ENCODE peak calls at places on chromosomes 4 and X, in nine cellular contexts. T is suprapubic skin; A is right lobe of liver; L is esophagus squamous epithelium; D is CD4-positive, CD25-positive, alpha-beta regulatory T cell; V is stomach; F is CD4-positive, alpha-beta memory T cell; K is right cardiac atrium; Q is body of pancreas. J is an unnamed sample. For H3K4me1, the result is how much of the 10 kb centered on the place peaks cover.

GRCh38 chr4:6222761-6223292 is 22.5 kb upstream of the JAKMIP1 start:
- DNase-seq in D (no peak), Q (peak), T (no peak), A (peak), L (no peak), K (no peak), F (no peak), V (peak), J (no peak)

GRCh38 chr4:125323547-125324100 is 8.9 kb downstream of the FAT4 start:
- DNase-seq in K (no peak), V (no peak), F (no peak), T (no peak), D (no peak), L (no peak), A (no peak), Q (no peak), J (no peak)

GRCh38 chr4:8703857-8704495 is 111.4 kb downstream of the CPZ start:
- DNase-seq in K (no peak), A (peak), F (no peak), V (peak), T (peak), L (no peak), Q (no peak), D (no peak), J (no peak)

GRCh38 chr4:170949084-170949483 is 859.3 kb upstream of the AADAT start:
- DNase-seq in L (no peak), A (no peak), Q (no peak), K (no peak), F (no peak), D (no peak), T (no peak), V (no peak), J (no peak)

GRCh38 chrX:39982927-39983326 is 114.8 kb downstream of the BCOR start:
- DNase-seq in D (no peak), F (no peak), T (no peak), K (no peak), Q (peak), A (no peak), L (no peak), V (no peak), J (no peak)

GRCh38 chrX:132648870-132649269 is 160.0 kb upstream of the MBNL3 start:
- DNase-seq in F (no peak), T (no peak), Q (no peak), K (no peak), D (no peak), A (no peak), L (no peak), V (no peak), J (no peak)

GRCh38 chr4:94415448-94415847 is 36.3 kb upstream of the PDLIM5 start:
- DNase-seq in V (no peak), K (no peak), T (no peak), D (no peak), L (no peak), F (no peak), Q (no peak), A (no peak), J (no peak)

GRCh38 chr4:99848576-99848975 is 31.9 kb downstream of the DAPP1 start:
- DNase-seq in L (no peak), V (no peak), F (no peak), K (no peak), Q (no peak), T (no peak), D (no peak), A (no peak), J (no peak)

GRCh38 chr4:142614621-142615323 is 231.3 kb downstream of the INPP4B start:
- DNase-seq in T (no peak), Q (no peak), D (no peak), K (no peak), V (no peak), F (no peak), L (no peak), A (no peak), J (no peak)

GRCh38 chrX:10429908-10430307 is 190.5 kb downstream of the MID1 start:
- DNase-seq in Q (no peak), A (no peak), F (no peak), L (no peak), T (no peak), K (peak), D (no peak), V (no peak), J (no peak)

GRCh38 chr4:152265149-152265621 is 270.7 kb downstream of the FBXW7 start:
- DNase-seq in T (no peak), Q (no peak), L (no peak), K (no peak), V (peak), D (no peak), A (no peak), F (no peak), J (no peak)

GRCh38 chr4:17561195-17561909 is 15.6 kb upstream of the LAP3 start:
- DNase-seq in L (no peak), D (no peak), Q (no peak), V (no peak), A (no peak), T (no peak), F (no peak), K (no peak), J (no peak)

GRCh38 chrX:16436348-16437188 is 213.4 kb upstream of the S100G start:
- DNase-seq in Q (peak), T (peak), K (peak), F (peak), L (no peak), D (peak), V (peak), A (peak), J (peak)

GRCh38 chrX:104195489-104196084 is 29.3 kb downstream of the FAM199X start:
- DNase-seq in T (no peak), K (no peak), F (peak), A (no peak), L (no peak), Q (no peak), D (no peak), V (no peak), J (peak)

GRCh38 chrX:103503853-103504207 is 15.5 kb downstream of the RAB40A start:
- DNase-seq in T (no peak), A (no peak), L (no peak), Q (no peak), F (no peak), K (no peak), V (no peak), D (no peak), J (no peak)

GRCh38 chrX:108614616-108615015 is 121.7 kb downstream of the IRS4 start:
- DNase-seq in D (no peak), A (no peak), Q (no peak), V (no peak), K (no peak), L (no peak), T (no peak), F (no peak), J (no peak)

GRCh38 chr4:139535852-139536234 is 20.2 kb downstream of the SETD7 start:
- DNase-seq in Q (peak), V (no peak), K (no peak), L (no peak), D (no peak), T (no peak), A (no peak), F (no peak), J (no peak)

GRCh38 chr4:104493071-104493831 is 1.4 kb downstream of the CXXC4 start:
- DNase-seq in T (no peak), D (no peak), L (no peak), K (no peak), V (no peak), A (no peak), Q (no peak), F (no peak), J (no peak)

GRCh38 chr4:56871357-56871993 is 36.2 kb upstream of the REST start:
- DNase-seq in K (no peak), V (no peak), D (no peak), Q (no peak), L (no peak), T (no peak), A (no peak), F (no peak), J (no peak)

GRCh38 chrX:153829799-153830631 is at the start of gene PDZD4:
- DNase-seq in A (no peak), Q (no peak), L (no peak), T (no peak), K (no peak), V (no peak), F (no peak), D (no peak), J (no peak)

GRCh38 chr4:157170321-157170720 is 50.2 kb upstream of the GRIA2 start:
- DNase-seq in L (no peak), T (no peak), K (no peak), A (no peak), F (no peak), V (no peak), Q (no peak), D (no peak), J (no peak)

GRCh38 chr4:1458581-1458980 is 52.3 kb upstream of the NKX1-1 start:
- DNase-seq in A (no peak), L (no peak), T (peak), K (peak), D (no peak), V (no peak), F (no peak), Q (no peak), J (no peak)

GRCh38 chr4:121397941-121398601 is 17.3 kb upstream of the QRFPR start:
- DNase-seq in V (no peak), T (no peak), D (no peak), L (no peak), K (no peak), F (no peak), A (no peak), Q (peak), J (no peak)

GRCh38 chrX:88612870-88613329 is 134.1 kb upstream of the CPXCR1 start:
- DNase-seq in T (no peak), F (no peak), K (no peak), V (no peak), L (no peak), Q (no peak), D (no peak), A (no peak), J (no peak)

GRCh38 chr4:83112239-83112638 is 2.3 kb downstream of the PLAC8 start:
- DNase-seq in F (peak), D (no peak), T (no peak), K (no peak), Q (no peak), A (no peak), L (no peak), V (no peak), J (peak)

GRCh38 chr4:115664285-115664684 is 550.9 kb upstream of the NDST4 start:
- DNase-seq in L (no peak), Q (no peak), F (no peak), K (no peak), T (no peak), A (no peak), V (no peak), D (no peak), J (no peak)

GRCh38 chr4:8844976-8845690 is 26.5 kb downstream of the HMX1 start:
- DNase-seq in K (no peak), L (no peak), D (no peak), T (peak), F (no peak), A (peak), V (no peak), Q (peak), J (no peak)

GRCh38 chr4:19961092-19961491 is 290.6 kb upstream of the SLIT2 start:
- DNase-seq in F (no peak), T (no peak), D (no peak), L (no peak), A (no peak), Q (no peak), K (no peak), V (no peak), J (no peak)

GRCh38 chrX:136191171-136191570 is 43.8 kb downstream of the FHL1 start:
- DNase-seq in D (no peak), F (no peak), T (no peak), A (peak), L (no peak), K (no peak), Q (no peak), V (no peak), J (no peak)

GRCh38 chrX:136190038-136190437 is 42.7 kb downstream of the FHL1 start:
- DNase-seq in L (no peak), F (no peak), D (no peak), A (no peak), Q (no peak), K (no peak), T (no peak), V (no peak), J (no peak)

GRCh38 chrX:136192839-136193414 is 45.6 kb downstream of the FHL1 start:
- DNase-seq in K (no peak), V (no peak), A (no peak), F (no peak), Q (no peak), L (no peak), T (no peak), D (no peak), J (no peak)

GRCh38 chrX:136193771-136194170 is 46.4 kb downstream of the FHL1 start:
- DNase-seq in L (no peak), T (no peak), V (no peak), D (no peak), A (no peak), Q (no peak), K (no peak), F (no peak), J (no peak)

GRCh38 chrX:136192135-136192534 is 44.8 kb downstream of the FHL1 start:
- DNase-seq in V (no peak), K (no peak), Q (no peak), A (no peak), T (no peak), F (no peak), D (no peak), L (no peak), J (no peak)
- H3K4me1 ChIP-seq in V (under half), K (under half), Q (under half), A (under half), T (under half), F (under half), D (under half), L (under half), J (under half)

GRCh38 chr4:7295917-7296660 is 103.8 kb downstream of the SORCS2 start:
- DNase-seq in T (no peak), K (peak), A (peak), L (no peak), F (no peak), Q (peak), D (no peak), V (no peak), J (no peak)
- H3K27ac ChIP-seq in T (no peak), K (no peak), A (no peak), L (no peak), F (no peak), Q (no peak), D (no peak), V (no peak), J (no peak)

GRCh38 chrX:44338361-44338760 is 5.1 kb downstream of the EFHC2 start:
- DNase-seq in V (no peak), D (no peak), T (no peak), K (no peak), Q (no peak), F (no peak), A (no peak), L (no peak), J (no peak)

GRCh38 chrX:44342866-44343265 is 606 bp downstream of the EFHC2 start:
- DNase-seq in K (no peak), F (no peak), A (no peak), V (no peak), T (no peak), Q (no peak), L (no peak), D (no peak), J (no peak)

GRCh38 chrX:44344687-44345086 is 1.2 kb upstream of the EFHC2 start:
- DNase-seq in Q (no peak), T (no peak), K (no peak), V (no peak), D (no peak), A (no peak), L (no peak), F (peak), J (peak)

GRCh38 chrX:44343412-44343942 is at the start of gene EFHC2:
- DNase-seq in F (peak), A (no peak), T (peak), Q (peak), V (peak), L (no peak), K (peak), D (peak), J (peak)

GRCh38 chrX:44344194-44344593 is 722 bp upstream of the EFHC2 start:
- DNase-seq in T (no peak), K (peak), F (peak), V (peak), Q (peak), A (peak), D (peak), L (no peak), J (peak)
- H3K4me3 ChIP-seq in T (peak), K (peak), F (peak), V (peak), Q (no peak), A (no peak), D (peak), L (peak), J (peak)

GRCh38 chr4:118968006-118968405 is 79.4 kb downstream of the SYNPO2 start:
- DNase-seq in K (peak), Q (peak), V (peak), D (no peak), L (peak), F (no peak), T (no peak), A (peak), J (peak)

GRCh38 chr4:118972167-118972566 is 83.5 kb downstream of the SYNPO2 start:
- DNase-seq in Q (no peak), D (no peak), T (no peak), L (no peak), F (no peak), K (no peak), V (no peak), A (no peak), J (no peak)

GRCh38 chr4:118967393-118967792 is 78.7 kb downstream of the SYNPO2 start:
- DNase-seq in V (no peak), F (no peak), Q (no peak), T (no peak), K (no peak), A (no peak), L (no peak), D (no peak), J (no peak)

GRCh38 chr4:118968813-118969212 is 80.2 kb downstream of the SYNPO2 start:
- DNase-seq in A (no peak), K (no peak), L (no peak), V (no peak), F (no peak), D (no peak), T (no peak), Q (no peak), J (no peak)

GRCh38 chr4:118969359-118969758 is 80.7 kb downstream of the SYNPO2 start:
- DNase-seq in Q (peak), F (no peak), V (peak), K (peak), T (no peak), D (no peak), L (no peak), A (peak), J (no peak)
- H3K4me1 ChIP-seq in Q (under half), F (under half), V (under half), K (under half), T (under half), D (under half), L (under half), A (under half), J (under half)

GRCh38 chrX:133913009-133913408 is 72.4 kb downstream of the GPC3 start:
- DNase-seq in V (no peak), F (no peak), K (no peak), T (no peak), D (no peak), Q (no peak), A (no peak), L (no peak), J (no peak)

GRCh38 chrX:133921084-133921483 is 64.3 kb downstream of the GPC3 start:
- DNase-seq in A (no peak), V (no peak), K (no peak), Q (no peak), D (no peak), T (no peak), F (no peak), L (no peak), J (no peak)

GRCh38 chrX:133913658-133914388 is 71.6 kb downstream of the GPC3 start:
- DNase-seq in V (no peak), K (no peak), L (no peak), A (no peak), Q (no peak), F (no peak), T (no peak), D (no peak), J (no peak)

GRCh38 chrX:133918326-133918725 is 67.1 kb downstream of the GPC3 start:
- DNase-seq in D (no peak), L (no peak), F (no peak), Q (no peak), T (no peak), K (no peak), V (no peak), A (no peak), J (no peak)

DNA sequence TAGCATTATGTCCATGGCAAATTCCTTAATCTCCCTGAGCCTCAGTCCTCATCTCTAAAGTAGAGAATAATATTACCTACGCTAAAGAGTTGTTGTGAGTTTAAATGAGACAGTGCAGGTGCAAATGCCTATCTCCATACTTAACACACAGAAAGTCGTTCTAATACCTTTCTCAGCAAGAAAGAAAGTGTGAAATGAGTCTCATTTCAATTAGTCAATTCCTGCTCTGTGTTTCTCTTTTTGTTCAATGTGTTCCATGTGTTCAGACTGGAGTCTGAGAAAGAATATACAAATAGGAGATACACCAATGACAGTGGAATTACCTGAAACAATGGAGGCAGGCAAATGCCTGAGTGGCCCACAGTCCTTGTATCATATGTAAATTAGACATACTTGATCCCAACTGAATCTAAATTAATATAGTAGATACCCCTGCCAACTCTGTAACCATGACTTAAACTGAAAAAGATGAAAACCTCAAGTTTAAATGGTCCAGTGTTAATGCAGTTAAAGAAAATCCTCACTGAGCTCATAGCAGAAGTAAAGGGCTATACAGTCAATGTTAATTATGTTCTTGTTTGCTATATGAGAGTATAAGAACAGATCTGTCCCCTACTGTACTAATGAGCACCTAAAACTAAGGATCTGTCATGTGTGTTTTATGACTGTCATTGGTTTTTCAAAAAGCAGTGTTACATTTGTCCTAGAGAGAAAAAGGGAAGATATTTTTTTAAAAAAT is 68.2 kb downstream of the GPC3 start:
- DNase-seq in D (no peak), L (no peak), A (no peak), Q (no peak), V (no peak), T (no peak), K (no peak), F (no peak), J (no peak)
- H3K27ac ChIP-seq in D (no peak), L (no peak), A (no peak), Q (no peak), V (no peak), T (no peak), K (no peak), F (no peak), J (no peak)

GRCh38 chrX:121886557-121886956 is 839.1 kb downstream of the GLUD2 start:
- DNase-seq in K (no peak), F (no peak), A (no peak), D (no peak), V (no peak), L (no peak), T (no peak), Q (no peak), J (no peak)
- H3K4me3 ChIP-seq in K (no peak), F (no peak), A (no peak), D (no peak), V (no peak), L (no peak), T (no peak), Q (no peak), J (no peak)

GRCh38 chr4:15015170-15015569 is 12.9 kb downstream of the CPEB2 start:
- DNase-seq in A (no peak), T (no peak), D (no peak), F (no peak), Q (no peak), K (no peak), L (no peak), V (no peak), J (no peak)

GRCh38 chr4:15021301-15021700 is 19.0 kb downstream of the CPEB2 start:
- DNase-seq in F (no peak), K (no peak), T (no peak), L (no peak), A (no peak), V (no peak), Q (no peak), D (no peak), J (no peak)

GRCh38 chr4:15020502-15021286 is 18.4 kb downstream of the CPEB2 start:
- DNase-seq in T (no peak), D (no peak), K (no peak), Q (no peak), L (no peak), V (no peak), F (no peak), A (no peak), J (no peak)

GRCh38 chr4:15021946-15022345 is 19.7 kb downstream of the CPEB2 start:
- DNase-seq in Q (no peak), T (no peak), L (no peak), F (no peak), A (no peak), K (no peak), D (no peak), V (no peak), J (no peak)

DNA sequence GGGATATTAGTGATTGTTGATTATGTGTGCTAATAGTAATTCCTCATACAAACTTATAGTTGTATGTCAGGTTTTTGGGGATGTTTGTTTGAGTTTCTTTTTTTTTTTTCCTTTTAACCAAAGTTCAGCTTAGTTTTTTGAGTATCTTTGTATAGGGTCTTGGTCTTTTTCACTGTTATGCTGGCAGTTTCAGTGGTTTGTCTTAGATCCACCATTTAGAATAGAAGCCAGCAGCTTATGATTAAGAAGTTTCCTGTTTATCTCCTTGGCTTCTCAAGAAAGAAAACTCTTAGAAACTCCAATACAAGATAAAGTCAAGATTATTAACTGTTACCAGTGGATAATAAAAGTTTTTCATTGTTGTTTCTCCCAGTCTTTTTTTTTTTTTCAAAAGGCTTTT is 16.1 kb downstream of the CPEB2 start:
- DNase-seq in F (no peak), T (no peak), V (no peak), D (no peak), L (no peak), Q (no peak), K (no peak), A (no peak), J (no peak)
- H3K4me1 ChIP-seq in F (under half), T (under half), V (under half), D (under half), L (under half), Q (under half), K (under half), A (under half), J (under half)